ENCODE peak calls at places on chromosomes 2 and 18, in five cellular contexts. B, S, P, E and L are unnamed samples.

GRCh38 chr2:206392118-206392517 is 51.2 kb upstream of the ADAM23 start:
- DNase-seq in E (peak; percentile 79), P (no peak), B (peak; percentile 75), S (peak; percentile 64), L (peak; percentile 15)

GRCh38 chr18:60053747-60054304 is 154.0 kb downstream of the PMAIP1 start:
- DNase-seq in P (no peak), E (peak; percentile 68), S (peak; percentile 57), B (no peak), L (peak; percentile 54)

GRCh38 chr2:216918088-216918680 is 58.3 kb upstream of the TNP1 start:
- DNase-seq in P (no peak), E (peak; percentile 25), B (no peak), S (peak; percentile 40), L (no peak)

GRCh38 chr2:156083707-156084494 is 248.6 kb downstream of the NR4A2 start:
- DNase-seq in B (no peak), P (no peak), E (peak; percentile 51), S (no peak), L (peak; percentile 3)

GRCh38 chr2:60806988-60807681 is 51.1 kb downstream of the PAPOLG start:
- DNase-seq in P (peak; percentile 48), E (no peak), B (peak; percentile 41), S (no peak), L (no peak)

GRCh38 chr2:109614715-109615636 is 812 bp downstream of the SOWAHC start:
- DNase-seq in E (peak; percentile 77), S (peak; percentile 9), P (no peak), B (peak; percentile 72), L (peak; percentile 39)

GRCh38 chr2:647691-648231 is 29.4 kb downstream of the TMEM18 start:
- DNase-seq in P (no peak), B (no peak), E (no peak), S (no peak), L (no peak)

GRCh38 chr2:38109732-38110181 is 33.8 kb upstream of the CYP1B1 start:
- DNase-seq in E (no peak), S (no peak), B (no peak), P (no peak), L (peak; percentile 72)

GRCh38 chr2:41907141-41907540 is 140.7 kb upstream of the PKDCC start:
- DNase-seq in P (no peak), E (no peak), B (no peak), S (no peak), L (no peak)

GRCh38 chr2:240319855-240320560 is 115.5 kb upstream of the GPC1 start:
- DNase-seq in B (peak; percentile 15), E (peak; percentile 79), P (no peak), S (peak; percentile 16), L (no peak)

GRCh38 chr2:237943395-237944094 is 23.3 kb upstream of the UBE2F start:
- DNase-seq in E (no peak), B (no peak), P (no peak), S (no peak), L (no peak)

GRCh38 chr2:127174176-127174575 is 45.9 kb downstream of the CYP27C1 start:
- DNase-seq in E (peak; percentile 67), B (peak; percentile 80), P (no peak), S (peak; percentile 41), L (no peak)

GRCh38 chr2:127415593-127416485 is 2.4 kb upstream of the PROC start:
- DNase-seq in B (peak; percentile 90), S (peak; percentile 80), P (peak; percentile 89), E (peak; percentile 96), L (peak; percentile 91)

GRCh38 chr2:42929985-42930581 is 137.7 kb upstream of the HAAO start:
- DNase-seq in E (peak; percentile 71), S (no peak), B (no peak), P (no peak), L (no peak)

GRCh38 chr2:118668431-118669424 is 178.7 kb downstream of the EN1 start:
- DNase-seq in E (peak; percentile 62), P (no peak), B (no peak), S (no peak), L (no peak)

DNA sequence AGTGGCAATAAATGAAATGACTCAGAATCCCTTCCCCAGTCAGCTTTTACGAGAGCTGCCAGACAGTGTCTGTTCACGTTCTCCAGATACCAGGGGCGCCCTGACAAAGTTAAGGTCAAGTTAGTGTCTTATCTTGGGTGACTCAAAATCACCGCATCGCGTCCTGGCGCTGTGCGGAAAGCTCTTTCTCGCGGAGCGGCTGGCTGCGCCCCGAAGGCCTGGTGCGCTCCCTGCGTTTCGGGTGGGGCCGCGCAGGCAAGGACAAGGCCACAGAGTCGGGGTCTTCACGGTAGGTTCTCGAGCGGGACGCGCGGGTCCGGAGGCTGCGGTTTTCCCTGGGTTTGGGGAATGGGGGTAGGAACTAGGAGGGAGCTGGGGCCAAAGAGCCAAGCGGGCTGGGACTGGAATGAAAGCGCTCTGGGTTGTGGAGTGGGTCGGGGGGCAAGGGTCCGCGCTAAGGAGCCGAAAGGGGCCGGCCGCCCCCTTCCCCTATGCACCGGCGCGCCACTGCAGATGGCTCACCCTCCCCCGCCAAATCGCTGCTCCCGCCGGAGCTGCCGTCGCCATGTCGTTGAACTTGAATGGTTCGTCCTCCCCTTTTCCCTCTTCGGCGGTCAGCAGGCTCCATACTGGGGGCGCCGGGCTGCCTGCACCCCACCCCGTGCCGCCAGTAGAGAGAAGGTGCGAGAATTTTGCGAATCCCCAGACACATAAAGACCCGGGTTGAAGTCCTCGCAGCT is 2.6 kb upstream of the HOXD11 start:
- DNase-seq in E (peak; percentile 76), B (no peak), P (no peak), S (peak; percentile 64), L (no peak)
- H3K4me3 ChIP-seq in E (peak overlapping the region; percentile 27), B (peak overlapping the region; percentile 54), P (no peak overlapping the region), S (no peak overlapping the region), L (no peak overlapping the region)

DNA sequence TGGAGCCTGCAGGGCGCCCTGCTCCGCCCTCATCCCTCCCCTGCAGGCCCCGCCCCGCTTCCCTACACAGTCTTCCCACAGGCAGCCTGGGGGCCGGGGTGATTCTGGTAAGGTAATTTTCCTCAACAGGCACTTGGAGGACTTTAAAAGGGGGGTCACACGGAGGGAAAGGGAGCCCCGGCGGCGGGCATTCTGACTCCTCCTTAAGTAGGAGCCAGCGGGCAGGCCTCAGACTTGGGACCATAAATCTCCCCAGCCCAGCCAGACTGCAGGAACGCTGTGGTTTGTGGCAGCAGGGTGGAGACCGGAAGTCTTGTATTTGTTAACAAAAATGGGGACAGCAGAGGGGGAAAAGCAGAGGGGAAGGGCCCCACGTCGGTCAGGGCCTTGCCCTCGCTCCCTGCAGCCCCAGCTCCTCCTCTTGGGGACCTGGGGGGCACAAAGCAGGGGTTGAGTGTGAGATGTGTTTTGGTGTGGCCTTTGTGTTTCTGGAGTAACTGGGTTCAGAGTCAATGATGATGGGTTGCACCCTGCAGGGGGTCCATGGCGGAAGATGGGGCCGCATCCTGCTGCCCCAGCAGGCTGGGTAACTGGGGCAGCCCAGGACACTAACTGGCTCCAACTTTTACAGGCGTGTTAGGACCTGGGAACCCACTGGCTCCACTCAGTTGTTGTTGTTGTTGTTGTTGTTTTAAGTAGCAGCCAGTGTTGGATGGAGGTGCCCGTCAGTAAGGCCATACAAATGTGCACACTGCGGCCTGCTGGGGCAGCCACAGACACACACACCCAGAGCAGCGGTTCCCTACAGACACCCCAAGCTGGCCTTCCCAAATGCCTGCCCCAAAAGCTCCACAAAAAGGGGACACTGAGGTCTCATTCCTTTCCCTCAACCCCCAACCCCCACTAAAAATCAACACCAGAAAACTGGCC is 27.7 kb downstream of the SMAD7 start:
- DNase-seq in S (peak; percentile 69), B (no peak), E (peak; percentile 52), P (peak; percentile 49), L (peak; percentile 67)
- H3K4me1 ChIP-seq in S (peaks cover 71% of the 10 kb centered on the region), B (peaks cover 68% of the 10 kb centered on the region), E (peaks cover 16% of the 10 kb centered on the region), P (peaks cover 49% of the 10 kb centered on the region), L (peaks cover 41% of the 10 kb centered on the region)

DNA sequence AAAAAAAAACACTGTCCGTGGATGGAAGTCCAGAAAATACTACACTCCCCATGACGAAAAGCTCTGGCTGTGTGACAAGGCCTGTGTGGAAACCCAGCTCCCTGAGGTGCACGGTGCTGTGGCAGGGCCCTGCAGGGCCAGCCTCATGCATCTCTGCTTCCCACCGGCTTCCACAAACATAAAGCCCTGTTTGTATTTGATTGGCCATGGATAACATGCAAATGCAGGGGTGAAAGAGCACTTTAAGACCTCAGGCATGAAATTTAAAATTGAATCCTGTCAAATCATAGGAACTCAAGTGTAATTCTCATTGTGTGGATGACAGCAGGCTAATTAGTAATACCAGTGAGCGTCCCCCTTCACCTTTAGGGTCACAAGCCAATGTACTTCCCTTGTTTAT is 757.2 kb downstream of the GALR1 start:
- DNase-seq in P (no peak), B (no peak), E (peak; percentile 63), S (no peak), L (no peak)
- H3K4me3 ChIP-seq in P (no peak overlapping the region), B (no peak overlapping the region), E (no peak overlapping the region), S (no peak overlapping the region), L (no peak overlapping the region)

GRCh38 chr2:222899413-222900181 is 38.8 kb downstream of the ACSL3 start:
- DNase-seq in S (no peak), E (no peak), P (no peak), B (no peak), L (no peak)
- H3K4me1 ChIP-seq in S (peaks cover 23% of the 10 kb centered on the region), E (no peaks in the 10 kb centered on the region), P (no peaks in the 10 kb centered on the region), B (peaks cover 11% of the 10 kb centered on the region), L (peaks cover 3% of the 10 kb centered on the region)

DNA sequence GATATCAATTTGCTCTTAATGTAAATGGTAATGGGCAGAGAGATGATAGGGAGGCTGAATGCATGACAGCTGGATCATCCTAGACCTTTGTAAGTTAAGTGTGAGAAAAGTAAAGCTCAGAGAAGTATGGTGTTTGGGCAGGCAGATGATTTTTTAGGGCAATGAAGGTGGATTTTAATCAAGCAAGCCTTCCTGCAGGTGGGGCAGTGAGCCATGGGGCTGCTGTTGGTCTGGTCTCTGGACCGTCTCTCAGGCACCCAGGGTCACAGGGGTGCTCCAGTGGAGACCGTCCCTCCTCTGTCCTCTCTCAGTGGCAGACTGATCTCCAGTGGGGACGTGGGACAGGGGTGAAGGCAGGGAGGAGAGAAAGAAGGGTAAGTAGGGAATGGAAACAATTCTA is 69.8 kb upstream of the STK17B start:
- DNase-seq in P (no peak), B (no peak), E (no peak), S (no peak), L (no peak)
- H3K4me3 ChIP-seq in P (no peak overlapping the region), B (no peak overlapping the region), E (no peak overlapping the region), S (no peak overlapping the region), L (no peak overlapping the region)

DNA sequence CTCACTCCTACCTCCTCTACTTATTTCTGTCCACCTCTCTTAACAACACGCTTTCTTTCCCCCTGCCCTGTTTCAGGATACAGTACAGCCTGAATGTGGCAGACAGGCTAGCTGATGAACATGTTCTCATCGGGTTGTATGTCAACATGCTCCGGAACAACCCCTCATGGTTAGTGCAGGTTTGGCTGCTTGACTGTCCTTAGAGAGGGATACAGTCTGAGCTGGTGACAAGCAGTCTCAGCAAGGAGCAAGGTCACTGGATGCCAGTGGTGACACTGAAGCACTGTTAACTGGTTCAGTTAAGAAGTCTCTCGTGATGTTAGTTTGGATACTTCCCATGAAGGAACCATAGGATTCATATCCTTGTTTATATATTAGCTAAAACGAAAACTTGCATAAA is 128.6 kb downstream of the DTNA start:
- DNase-seq in P (no peak), E (no peak), S (no peak), B (no peak), L (no peak)
- H3K4me1 ChIP-seq in P (no peaks in the 10 kb centered on the region), E (no peaks in the 10 kb centered on the region), S (no peaks in the 10 kb centered on the region), B (no peaks in the 10 kb centered on the region), L (no peaks in the 10 kb centered on the region)

GRCh38 chr2:207970825-207971142 is 54.5 kb downstream of the PLEKHM3 start:
- DNase-seq in S (no peak), P (no peak), B (no peak), E (no peak), L (peak; percentile 25)

GRCh38 chr2:207970138-207970824 is 55.0 kb downstream of the PLEKHM3 start:
- DNase-seq in E (peak; percentile 84), S (no peak), B (no peak), P (no peak), L (no peak)

GRCh38 chr2:207974214-207974600 is 51.1 kb downstream of the PLEKHM3 start:
- DNase-seq in B (no peak), S (no peak), P (no peak), E (no peak), L (no peak)

GRCh38 chr2:207967121-207967520 is 58.2 kb downstream of the PLEKHM3 start:
- DNase-seq in P (no peak), S (no peak), B (no peak), E (no peak), L (no peak)

GRCh38 chr2:207969249-207969648 is 56.1 kb downstream of the PLEKHM3 start:
- DNase-seq in S (no peak), B (no peak), P (no peak), E (no peak), L (peak; percentile 87)
- H3K4me3 ChIP-seq in S (no peak overlapping the region), B (no peak overlapping the region), P (no peak overlapping the region), E (no peak overlapping the region), L (no peak overlapping the region)